ENCODE peak calls at places on chromosomes 5 and 9, in seven cellular contexts. One of them, this sample, is unnamed.

GRCh38 chr5:161676109-161676508 is 9.4 kb upstream of the GABRA6 start:
- DNase-seq in H1: no peak
- DNase-seq in endothelial cell of umbilical vein: no peak
- DNase-seq in K562: no peak
- DNase-seq in GM12891: no peak
- DNase-seq in prostate gland: no peak
- DNase-seq in transverse colon: no peak
- DNase-seq in this sample: no peak

GRCh38 chr5:37722236-37723146 is 117.3 kb downstream of the GDNF start:
- DNase-seq in GM12891: no peak
- DNase-seq in K562: no peak
- DNase-seq in H1: no peak
- DNase-seq in prostate gland: no peak
- DNase-seq in endothelial cell of umbilical vein: peak; percentile 14
- DNase-seq in transverse colon: no peak
- DNase-seq in this sample: no peak

GRCh38 chr9:129650680-129651235 is 8.8 kb upstream of the ASB6 start:
- DNase-seq in prostate gland: no peak
- DNase-seq in GM12891: no peak
- DNase-seq in transverse colon: no peak
- DNase-seq in H1: no peak
- DNase-seq in K562: no peak
- DNase-seq in endothelial cell of umbilical vein: no peak
- DNase-seq in this sample: no peak

GRCh38 chr5:112119527-112119926 is 299.6 kb downstream of the EPB41L4A start:
- DNase-seq in prostate gland: no peak
- DNase-seq in H1: no peak
- DNase-seq in endothelial cell of umbilical vein: no peak
- DNase-seq in GM12891: no peak
- DNase-seq in K562: no peak
- DNase-seq in transverse colon: no peak
- DNase-seq in this sample: no peak

GRCh38 chr5:87074072-87074471 is 193.6 kb upstream of the RASA1 start:
- DNase-seq in endothelial cell of umbilical vein: no peak
- DNase-seq in prostate gland: no peak
- DNase-seq in K562: no peak
- DNase-seq in transverse colon: no peak
- DNase-seq in GM12891: no peak
- DNase-seq in H1: no peak
- DNase-seq in this sample: no peak

GRCh38 chr9:100601216-100601615 is 23.3 kb downstream of the CAVIN4 start:
- DNase-seq in prostate gland: peak; percentile 26
- DNase-seq in transverse colon: peak; percentile 49
- DNase-seq in endothelial cell of umbilical vein: peak; percentile 52
- DNase-seq in K562: peak; percentile 33
- DNase-seq in GM12891: no peak
- DNase-seq in H1: peak; percentile 73
- DNase-seq in this sample: no peak

GRCh38 chr9:110131499-110131898 is 76.5 kb downstream of the C9orf152 start:
- DNase-seq in prostate gland: no peak
- DNase-seq in H1: no peak
- DNase-seq in GM12891: no peak
- DNase-seq in K562: no peak
- DNase-seq in transverse colon: no peak
- DNase-seq in endothelial cell of umbilical vein: no peak
- DNase-seq in this sample: no peak

GRCh38 chr5:32785639-32786216 is 74.6 kb downstream of the NPR3 start:
- DNase-seq in H1: no peak
- DNase-seq in prostate gland: no peak
- DNase-seq in GM12891: no peak
- DNase-seq in K562: no peak
- DNase-seq in endothelial cell of umbilical vein: no peak
- DNase-seq in transverse colon: no peak
- DNase-seq in this sample: no peak

GRCh38 chr5:57327934-57328333 is 154.1 kb downstream of the GPBP1 start:
- DNase-seq in transverse colon: no peak
- DNase-seq in prostate gland: no peak
- DNase-seq in H1: no peak
- DNase-seq in endothelial cell of umbilical vein: no peak
- DNase-seq in GM12891: no peak
- DNase-seq in K562: no peak
- DNase-seq in this sample: no peak

GRCh38 chr9:10921671-10922070 is 308.9 kb upstream of the PTPRD start:
- DNase-seq in H1: no peak
- DNase-seq in endothelial cell of umbilical vein: no peak
- DNase-seq in GM12891: no peak
- DNase-seq in K562: no peak
- DNase-seq in prostate gland: no peak
- DNase-seq in transverse colon: no peak
- DNase-seq in this sample: no peak

GRCh38 chr5:179243333-179243732 is 101.9 kb downstream of the ADAMTS2 start:
- DNase-seq in H1: no peak
- DNase-seq in endothelial cell of umbilical vein: no peak
- DNase-seq in transverse colon: peak; percentile 4
- DNase-seq in K562: no peak
- DNase-seq in prostate gland: no peak
- DNase-seq in GM12891: no peak
- DNase-seq in this sample: no peak

GRCh38 chr5:35117960-35118359 is 70.2 kb upstream of the AGXT2 start:
- DNase-seq in endothelial cell of umbilical vein: no peak
- DNase-seq in H1: no peak
- DNase-seq in transverse colon: no peak
- DNase-seq in prostate gland: no peak
- DNase-seq in GM12891: no peak
- DNase-seq in K562: no peak
- DNase-seq in this sample: no peak

GRCh38 chr5:120604898-120605297 is 140.8 kb downstream of the PRR16 start:
- DNase-seq in K562: no peak
- DNase-seq in transverse colon: no peak
- DNase-seq in prostate gland: no peak
- DNase-seq in endothelial cell of umbilical vein: no peak
- DNase-seq in GM12891: no peak
- DNase-seq in H1: no peak
- DNase-seq in this sample: no peak

GRCh38 chr9:109349431-109349846 is 28.6 kb upstream of the EPB41L4B start:
- DNase-seq in H1: no peak
- DNase-seq in prostate gland: peak; percentile 23
- DNase-seq in transverse colon: no peak
- DNase-seq in K562: no peak
- DNase-seq in endothelial cell of umbilical vein: no peak
- DNase-seq in GM12891: no peak
- DNase-seq in this sample: no peak

GRCh38 chr9:106405871-106406435 is 457.0 kb upstream of the ZNF462 start:
- DNase-seq in prostate gland: no peak
- DNase-seq in H1: no peak
- DNase-seq in transverse colon: no peak
- DNase-seq in endothelial cell of umbilical vein: no peak
- DNase-seq in K562: no peak
- DNase-seq in GM12891: no peak
- DNase-seq in this sample: no peak

GRCh38 chr9:23073136-23073535 is 626.5 kb downstream of the DMRTA1 start:
- DNase-seq in K562: no peak
- DNase-seq in H1: no peak
- DNase-seq in GM12891: no peak
- DNase-seq in prostate gland: no peak
- DNase-seq in transverse colon: no peak
- DNase-seq in endothelial cell of umbilical vein: peak; percentile 15
- DNase-seq in this sample: no peak

GRCh38 chr5:7714119-7714518 is 136.8 kb downstream of the CFAP90 start:
- DNase-seq in endothelial cell of umbilical vein: no peak
- DNase-seq in transverse colon: no peak
- DNase-seq in K562: peak; percentile 25
- DNase-seq in H1: no peak
- DNase-seq in GM12891: no peak
- DNase-seq in prostate gland: no peak
- DNase-seq in this sample: no peak
- TF ChIP-seq POLR2AphosphoS5 in endothelial cell of umbilical vein: no peak
- TF ChIP-seq POLR2AphosphoS5 in transverse colon: no peak
- TF ChIP-seq POLR2AphosphoS5 in K562: peak; percentile 48
- TF ChIP-seq POLR2AphosphoS5 in H1: no peak
- TF ChIP-seq POLR2AphosphoS5 in GM12891: no peak
- TF ChIP-seq POLR2AphosphoS5 in prostate gland: no peak
- TF ChIP-seq POLR2AphosphoS5 in this sample: no peak

GRCh38 chr9:107484117-107484723 is 5.3 kb downstream of the KLF4 start:
- DNase-seq in endothelial cell of umbilical vein: peak; percentile 84
- DNase-seq in GM12891: no peak
- DNase-seq in prostate gland: peak; percentile 62
- DNase-seq in K562: peak; percentile 29
- DNase-seq in transverse colon: peak; percentile 33
- DNase-seq in H1: no peak
- DNase-seq in this sample: no peak
- TF ChIP-seq POLR2AphosphoS5 in endothelial cell of umbilical vein: no peak
- TF ChIP-seq POLR2AphosphoS5 in GM12891: no peak
- TF ChIP-seq POLR2AphosphoS5 in prostate gland: peak; percentile 50
- TF ChIP-seq POLR2AphosphoS5 in K562: no peak
- TF ChIP-seq POLR2AphosphoS5 in transverse colon: no peak
- TF ChIP-seq POLR2AphosphoS5 in H1: no peak
- TF ChIP-seq POLR2AphosphoS5 in this sample: no peak

GRCh38 chr5:157731272-157732129 is at the start of gene THG1L:
- DNase-seq in K562: peak; percentile 99
- DNase-seq in transverse colon: peak; percentile 99
- DNase-seq in prostate gland: peak; percentile 98
- DNase-seq in H1: peak; percentile 100
- DNase-seq in GM12891: peak; percentile 71
- DNase-seq in endothelial cell of umbilical vein: peak; percentile 98
- DNase-seq in this sample: peak; percentile 81
- TF ChIP-seq POLR2AphosphoS5 in K562: no peak
- TF ChIP-seq POLR2AphosphoS5 in transverse colon: peak; percentile 90
- TF ChIP-seq POLR2AphosphoS5 in prostate gland: peak; percentile 74
- TF ChIP-seq POLR2AphosphoS5 in H1: peak; percentile 94
- TF ChIP-seq POLR2AphosphoS5 in GM12891: peak; percentile 96
- TF ChIP-seq POLR2AphosphoS5 in endothelial cell of umbilical vein: peak; percentile 73
- TF ChIP-seq POLR2AphosphoS5 in this sample: peak; percentile 98

GRCh38 chr5:176416123-176416924 is at the start of gene CLTB:
- DNase-seq in prostate gland: peak; percentile 92
- DNase-seq in endothelial cell of umbilical vein: peak; percentile 81
- DNase-seq in GM12891: peak; percentile 90
- DNase-seq in transverse colon: peak; percentile 95
- DNase-seq in H1: peak; percentile 85
- DNase-seq in K562: peak; percentile 95
- DNase-seq in this sample: peak; percentile 90
- TF ChIP-seq POLR2AphosphoS5 in prostate gland: peak; percentile 11
- TF ChIP-seq POLR2AphosphoS5 in endothelial cell of umbilical vein: peak; percentile 77
- TF ChIP-seq POLR2AphosphoS5 in GM12891: no peak
- TF ChIP-seq POLR2AphosphoS5 in transverse colon: peak; percentile 96
- TF ChIP-seq POLR2AphosphoS5 in H1: no peak
- TF ChIP-seq POLR2AphosphoS5 in K562: peak; percentile 41
- TF ChIP-seq POLR2AphosphoS5 in this sample: no peak

GRCh38 chr5:136086776-136087566 is 45.7 kb upstream of the SMAD5 start:
- DNase-seq in endothelial cell of umbilical vein: no peak
- DNase-seq in H1: no peak
- DNase-seq in transverse colon: no peak
- DNase-seq in K562: no peak
- DNase-seq in prostate gland: no peak
- DNase-seq in GM12891: no peak
- DNase-seq in this sample: no peak

GRCh38 chr5:136090319-136090718 is 42.3 kb upstream of the SMAD5 start:
- DNase-seq in K562: no peak
- DNase-seq in transverse colon: peak; percentile 19
- DNase-seq in GM12891: no peak
- DNase-seq in prostate gland: no peak
- DNase-seq in endothelial cell of umbilical vein: no peak
- DNase-seq in H1: no peak
- DNase-seq in this sample: no peak

GRCh38 chr5:136094189-136094912 is 38.3 kb upstream of the SMAD5 start:
- DNase-seq in transverse colon: peak; percentile 72
- DNase-seq in K562: no peak
- DNase-seq in GM12891: no peak
- DNase-seq in endothelial cell of umbilical vein: no peak
- DNase-seq in H1: no peak
- DNase-seq in prostate gland: no peak
- DNase-seq in this sample: no peak

GRCh38 chr5:136087961-136088871 is 44.4 kb upstream of the SMAD5 start:
- DNase-seq in K562: peak; percentile 60
- DNase-seq in H1: peak; percentile 32
- DNase-seq in endothelial cell of umbilical vein: peak; percentile 52
- DNase-seq in transverse colon: peak; percentile 82
- DNase-seq in prostate gland: peak; percentile 67
- DNase-seq in GM12891: no peak
- DNase-seq in this sample: no peak

GRCh38 chr5:136089804-136090203 is 42.8 kb upstream of the SMAD5 start:
- DNase-seq in endothelial cell of umbilical vein: no peak
- DNase-seq in K562: no peak
- DNase-seq in H1: no peak
- DNase-seq in prostate gland: peak; percentile 75
- DNase-seq in GM12891: no peak
- DNase-seq in transverse colon: peak; percentile 34
- DNase-seq in this sample: no peak
- TF ChIP-seq POLR2AphosphoS5 in endothelial cell of umbilical vein: no peak
- TF ChIP-seq POLR2AphosphoS5 in K562: no peak
- TF ChIP-seq POLR2AphosphoS5 in H1: no peak
- TF ChIP-seq POLR2AphosphoS5 in prostate gland: peak; percentile 91
- TF ChIP-seq POLR2AphosphoS5 in GM12891: no peak
- TF ChIP-seq POLR2AphosphoS5 in transverse colon: peak; percentile 71
- TF ChIP-seq POLR2AphosphoS5 in this sample: no peak

GRCh38 chr5:23014251-23014650 is 161.1 kb upstream of the CDH12 start:
- DNase-seq in GM12891: no peak
- DNase-seq in prostate gland: no peak
- DNase-seq in endothelial cell of umbilical vein: no peak
- DNase-seq in transverse colon: no peak
- DNase-seq in K562: no peak
- DNase-seq in H1: no peak
- DNase-seq in this sample: no peak
- TF ChIP-seq POLR2AphosphoS5 in GM12891: no peak
- TF ChIP-seq POLR2AphosphoS5 in prostate gland: no peak
- TF ChIP-seq POLR2AphosphoS5 in endothelial cell of umbilical vein: no peak
- TF ChIP-seq POLR2AphosphoS5 in transverse colon: no peak
- TF ChIP-seq POLR2AphosphoS5 in K562: no peak
- TF ChIP-seq POLR2AphosphoS5 in H1: no peak
- TF ChIP-seq POLR2AphosphoS5 in this sample: no peak

This sample was measured in GM12892.